ENCODE peak calls at places on chromosomes 2 and 18, in four cellular contexts. One of them, this sample, is unnamed.

GRCh38 chr18:58225101-58225500 is 181.1 kb downstream of the NEDD4L start:
- DNase-seq in NCI-H774: no peak
- DNase-seq in NCI-H1417: no peak
- DNase-seq in GM04504: no peak
- DNase-seq in this sample: no peak

GRCh38 chr18:4813708-4814107 is 358.6 kb upstream of the DLGAP1 start:
- DNase-seq in NCI-H774: no peak
- DNase-seq in NCI-H1417: no peak
- DNase-seq in GM04504: no peak
- DNase-seq in this sample: no peak

GRCh38 chr2:69043736-69044400 is 30.9 kb downstream of the ANTXR1 start:
- DNase-seq in NCI-H774: no peak
- DNase-seq in NCI-H1417: no peak
- DNase-seq in GM04504: no peak
- DNase-seq in this sample: no peak

GRCh38 chr2:70411489-70412081 is 109.7 kb upstream of the FAM136A start:
- DNase-seq in NCI-H774: no peak
- DNase-seq in NCI-H1417: no peak
- DNase-seq in GM04504: no peak
- DNase-seq in this sample: no peak

GRCh38 chr18:11850821-11851155 is 425 bp upstream of the CHMP1B start:
- DNase-seq in NCI-H774: peak; percentile 23
- DNase-seq in NCI-H1417: peak; percentile 87
- DNase-seq in GM04504: peak; percentile 50
- DNase-seq in this sample: no peak

GRCh38 chr2:18849841-18850578 is 260.6 kb upstream of the NT5C1B start:
- DNase-seq in NCI-H774: no peak
- DNase-seq in NCI-H1417: no peak
- DNase-seq in GM04504: no peak
- DNase-seq in this sample: no peak

GRCh38 chr18:6610436-6610835 is 119.1 kb upstream of the ARHGAP28 start:
- DNase-seq in NCI-H774: no peak
- DNase-seq in NCI-H1417: no peak
- DNase-seq in GM04504: peak; percentile 52
- DNase-seq in this sample: no peak

GRCh38 chr2:236434593-236434992 is 135.0 kb upstream of the ACKR3 start:
- DNase-seq in NCI-H774: no peak
- DNase-seq in NCI-H1417: no peak
- DNase-seq in GM04504: no peak
- DNase-seq in this sample: no peak

GRCh38 chr2:32938934-32939333 is 7.8 kb upstream of the LTBP1 start:
- DNase-seq in NCI-H774: no peak
- DNase-seq in NCI-H1417: no peak
- DNase-seq in GM04504: no peak
- DNase-seq in this sample: no peak

GRCh38 chr2:130728007-130728454 is 839 bp upstream of the GPR148 start:
- DNase-seq in NCI-H774: no peak
- DNase-seq in NCI-H1417: peak; percentile 75
- DNase-seq in GM04504: no peak
- DNase-seq in this sample: no peak

GRCh38 chr2:180474716-180475115 is 467.6 kb upstream of the CWC22 start:
- DNase-seq in NCI-H774: no peak
- DNase-seq in NCI-H1417: peak; percentile 85
- DNase-seq in GM04504: no peak
- DNase-seq in this sample: no peak

GRCh38 chr2:190849774-190850173 is 30.8 kb upstream of the GLS start:
- DNase-seq in NCI-H774: no peak
- DNase-seq in NCI-H1417: no peak
- DNase-seq in GM04504: peak; percentile 72
- DNase-seq in this sample: peak; percentile 13

GRCh38 chr2:220192994-220193753 is 565.7 kb downstream of the SLC4A3 start:
- DNase-seq in NCI-H774: no peak
- DNase-seq in NCI-H1417: no peak
- DNase-seq in GM04504: no peak
- DNase-seq in this sample: peak; percentile 82

This sample was measured in PC-9.